ENCODE peak calls at places on chromosome 3, in four cellular contexts. S is mucosa of descending colon, C is transverse colon, Q is Panc1. M is an unnamed sample.
A peak's percentile ranks its signal among the peaks of the same experiment; 100 is the strongest.

GRCh38 chr3:151198849-151199248 is 4.2 kb downstream of the GPR171 start:
- DNase-seq in S (no peak), C (no peak), Q (no peak), M (no peak)

GRCh38 chr3:71684752-71685151 is 40.5 kb downstream of the EIF4E3 start:
- DNase-seq in S (no peak), C (no peak), Q (no peak), M (no peak)

GRCh38 chr3:117063910-117064309 is 354.3 kb downstream of the TUSC7 start:
- DNase-seq in S (no peak), C (no peak), Q (no peak), M (no peak)

GRCh38 chr3:49652218-49652921 is 21.8 kb upstream of the APEH start:
- DNase-seq in S (no peak), C (no peak), Q (no peak), M (no peak)

GRCh38 chr3:129741794-129742193 is 135.3 kb upstream of the PLXND1 start:
- DNase-seq in S (no peak), C (no peak), Q (no peak), M (no peak)

GRCh38 chr3:141875893-141876380 is 506 bp upstream of the ATP1B3 start:
- DNase-seq in S (peak; percentile 72), C (peak; percentile 73), Q (peak; percentile 51), M (peak; percentile 72)

GRCh38 chr3:13147344-13147743 is 74.1 kb upstream of the IQSEC1 start:
- DNase-seq in S (no peak), C (no peak), Q (no peak), M (no peak)

GRCh38 chr3:150737874-150738679 is 24.9 kb downstream of the SIAH2 start:
- DNase-seq in S (no peak), C (no peak), Q (no peak), M (peak; percentile 50)

GRCh38 chr3:104397713-104398112 is 969.0 kb upstream of the ALCAM start:
- DNase-seq in S (no peak), C (no peak), Q (no peak), M (no peak)

GRCh38 chr3:32398531-32398930 is 6.9 kb downstream of the CMTM7 start:
- DNase-seq in S (no peak), C (no peak), Q (no peak), M (no peak)

GRCh38 chr3:155362808-155363689 is 69.6 kb upstream of the STRIT1 start:
- DNase-seq in S (no peak), C (no peak), Q (no peak), M (no peak)

GRCh38 chr3:194042947-194043346 is 93.0 kb upstream of the HES1 start:
- DNase-seq in S (no peak), C (no peak), Q (no peak), M (no peak)

GRCh38 chr3:15271785-15272381 is 60.5 kb downstream of the SH3BP5 start:
- DNase-seq in S (peak; percentile 59), C (peak; percentile 73), Q (no peak), M (peak; percentile 67)

GRCh38 chr3:129576514-129577345 is 29.7 kb downstream of the PLXND1 start:
- DNase-seq in S (peak; percentile 76), C (peak; percentile 75), Q (no peak), M (no peak)

DNA sequence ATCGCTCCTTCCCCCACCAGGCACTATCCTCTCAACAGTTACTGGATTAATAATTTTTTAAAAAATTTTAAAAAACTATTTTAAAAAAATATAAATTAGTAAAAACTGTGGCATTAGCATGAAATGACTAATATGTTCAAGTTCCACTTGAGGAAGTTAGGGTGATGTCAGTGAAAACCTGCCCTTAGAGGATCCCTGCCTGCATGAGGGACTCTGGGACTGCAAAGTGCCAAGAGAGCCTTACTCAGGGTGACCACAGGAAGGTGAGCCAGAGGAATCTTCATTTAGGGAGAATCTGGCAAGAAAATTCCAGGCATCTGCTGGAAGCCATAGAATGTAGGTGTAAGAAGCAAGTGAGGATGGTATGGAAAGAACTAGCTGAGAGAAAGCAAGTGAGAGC is 157.7 kb upstream of the BCL6 start:
- DNase-seq in S (no peak), C (no peak), Q (no peak), M (no peak)
- H3K4me3 ChIP-seq in S (no peak overlapping the region), C (no peak overlapping the region), Q (no peak overlapping the region), M (no peak overlapping the region)

DNA sequence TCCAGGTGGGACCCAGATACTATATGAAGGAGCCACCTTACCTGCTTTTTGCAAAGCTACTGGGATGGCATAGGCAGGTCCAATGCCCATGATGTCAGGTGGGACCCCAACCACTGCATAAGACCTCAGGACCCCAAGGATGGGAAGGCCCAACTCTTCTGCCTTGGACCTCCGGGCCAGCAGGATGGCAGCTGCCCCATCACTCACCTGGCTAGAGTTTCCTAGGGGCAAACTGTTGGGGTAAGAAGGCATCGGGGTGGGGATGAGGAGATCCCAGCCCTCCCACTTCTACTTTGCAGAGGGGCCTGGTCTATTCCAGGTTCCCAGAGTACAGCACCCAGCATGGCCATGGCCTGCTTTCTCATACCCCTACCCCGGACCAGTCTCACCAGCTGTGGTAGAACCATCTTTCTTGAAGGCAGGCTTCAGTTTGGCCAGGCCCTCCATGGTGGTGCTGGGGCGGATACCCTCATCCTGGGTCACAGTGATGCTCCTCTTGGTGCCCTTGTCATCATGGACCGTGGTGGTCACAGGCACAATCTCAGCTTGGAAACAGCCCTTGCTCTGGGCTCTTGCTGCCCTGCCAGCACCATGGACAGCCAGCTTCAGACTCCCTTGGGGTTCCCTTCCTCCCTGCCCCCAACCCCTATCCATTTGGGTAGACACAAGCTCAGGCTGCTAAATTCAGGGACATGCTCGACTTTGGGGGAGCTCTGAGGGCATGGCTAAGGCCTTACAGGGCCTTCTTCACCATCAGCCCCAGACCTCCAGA is 10.6 kb downstream of the ACAA1 start:
- DNase-seq in S (no peak), C (no peak), Q (no peak), M (peak; percentile 8)
- H3K36me3 ChIP-seq in S (peaks cover 3% of the 10 kb centered on the region), C (peaks cover 63% of the 10 kb centered on the region), Q (peaks cover 2% of the 10 kb centered on the region), M (peaks cover 80% of the 10 kb centered on the region)

GRCh38 chr3:181838940-181839914 is 127.5 kb downstream of the SOX2 start:
- DNase-seq in S (no peak), C (no peak), Q (no peak), M (no peak)
- H3K4me3 ChIP-seq in S (no peak overlapping the region), C (no peak overlapping the region), Q (peak overlapping the region; percentile 4), M (no peak overlapping the region)

GRCh38 chr3:124992041-124992440 is 57.5 kb upstream of the MUC13 start:
- DNase-seq in S (peak; percentile 68), C (peak; percentile 57), Q (no peak), M (peak; percentile 72)

GRCh38 chr3:124997303-124998246 is 58.2 kb downstream of the HEG1 start:
- DNase-seq in S (no peak), C (no peak), Q (no peak), M (no peak)

GRCh38 chr3:124998247-124998630 is 57.6 kb downstream of the HEG1 start:
- DNase-seq in S (no peak), C (no peak), Q (no peak), M (no peak)

GRCh38 chr3:124993462-124993861 is 58.9 kb upstream of the MUC13 start:
- DNase-seq in S (no peak), C (no peak), Q (no peak), M (no peak)

GRCh38 chr3:124995460-124995994 is 60.3 kb downstream of the HEG1 start:
- DNase-seq in S (peak; percentile 76), C (peak; percentile 65), Q (peak; percentile 27), M (peak; percentile 68)
- H3K36me3 ChIP-seq in S (no peaks in the 10 kb centered on the region), C (no peaks in the 10 kb centered on the region), Q (peaks cover 8% of the 10 kb centered on the region), M (no peaks in the 10 kb centered on the region)